ENCODE peak calls at places on chromosomes 13 and 19, in nine cellular contexts. A is C1 segment of cervical spinal cord; V is ELR; Z is memory B cell; O is effector CD4-positive, alpha-beta T cell; R is activated CD4-positive, alpha-beta T cell treated with anti-CD3 and anti-CD28 coated beads for 24 hours; I is NCI-H1694; K is activated gamma-delta T cell treated with Interleukin-2 at 50 U/mL for 16 hours; U is naive thymus-derived CD8-positive, alpha-beta T cell. E is an unnamed sample.

GRCh38 chr13:74090397-74090796 is 43.8 kb downstream of the KLF12 start:
- DNase-seq in U (no peak), K (no peak), Z (no peak), R (no peak), A (no peak), V (peak; percentile 69), O (no peak), I (no peak), E (no peak)

GRCh38 chr13:101474419-101474957 is 22.0 kb downstream of the ITGBL1 start:
- DNase-seq in K (no peak), O (no peak), R (no peak), V (peak; percentile 87), I (peak; percentile 5), A (peak; percentile 24), Z (no peak), U (no peak), E (no peak)

GRCh38 chr13:73825143-73825542 is 309.1 kb downstream of the KLF12 start:
- DNase-seq in R (no peak), O (no peak), V (no peak), A (no peak), I (no peak), Z (no peak), K (no peak), U (no peak), E (no peak)

GRCh38 chr19:11964858-11965645 is at the start of gene ZNF763:
- DNase-seq in I (no peak), K (peak; percentile 89), O (peak; percentile 83), V (peak; percentile 90), U (peak; percentile 84), R (peak; percentile 87), Z (peak; percentile 84), A (peak; percentile 89), E (peak; percentile 99)

GRCh38 chr19:18152444-18152816 is 533 bp upstream of the PIK3R2 start:
- DNase-seq in V (peak; percentile 99), I (peak; percentile 97), Z (peak; percentile 100), R (peak; percentile 100), O (peak; percentile 99), A (peak; percentile 94), K (peak; percentile 98), U (peak; percentile 95), E (peak; percentile 100)

GRCh38 chr13:78660130-78660857 is 1.3 kb upstream of the OBI1 start:
- DNase-seq in I (no peak), R (no peak), K (peak; percentile 10), A (no peak), V (no peak), U (peak; percentile 18), Z (no peak), O (no peak), E (peak; percentile 54)

GRCh38 chr13:66347718-66348117 is 882.4 kb downstream of the PCDH9 start:
- DNase-seq in Z (no peak), A (no peak), U (no peak), K (no peak), R (no peak), O (no peak), I (no peak), V (peak; percentile 2), E (no peak)

GRCh38 chr13:48296528-48296927 is 7.0 kb upstream of the RB1 start:
- DNase-seq in Z (no peak), U (no peak), V (no peak), I (no peak), O (no peak), K (no peak), A (no peak), R (no peak), E (no peak)

GRCh38 chr19:32852216-32852615 is 17.4 kb downstream of the SLC7A9 start:
- DNase-seq in R (no peak), V (no peak), U (no peak), Z (no peak), A (no peak), O (no peak), K (no peak), I (no peak), E (no peak)

GRCh38 chr13:39110518-39111097 is 72.4 kb downstream of the NHLRC3 start:
- DNase-seq in A (no peak), R (no peak), I (no peak), O (no peak), K (no peak), U (no peak), V (no peak), Z (no peak), E (no peak)

GRCh38 chr13:74135306-74136088 is 1.3 kb upstream of the KLF12 start:
- DNase-seq in U (peak; percentile 51), R (peak; percentile 49), V (peak; percentile 85), Z (peak; percentile 74), O (peak; percentile 33), K (peak; percentile 59), I (no peak), A (peak; percentile 45), E (peak; percentile 67)

GRCh38 chr13:45341034-45341798 is at the start of gene TPT1:
- DNase-seq in R (peak; percentile 99), A (peak; percentile 99), I (peak; percentile 92), Z (peak; percentile 98), K (peak; percentile 100), U (peak; percentile 99), V (peak; percentile 99), O (peak; percentile 100), E (peak; percentile 100)

GRCh38 chr19:39858541-39858940 is 12.4 kb upstream of the FBL start:
- DNase-seq in O (no peak), V (peak; percentile 42), U (no peak), Z (no peak), K (no peak), A (no peak), R (no peak), I (no peak), E (no peak)

GRCh38 chr13:32164622-32165268 is 133.2 kb downstream of the FRY start:
- DNase-seq in I (peak; percentile 80), Z (no peak), K (no peak), A (no peak), V (peak; percentile 82), R (peak; percentile 1), U (no peak), O (no peak), E (no peak)

GRCh38 chr13:104759069-104759468 is 1692.9 kb upstream of the SLC10A2 start:
- DNase-seq in U (no peak), A (no peak), O (no peak), I (no peak), K (no peak), Z (no peak), V (no peak), R (no peak), E (no peak)

GRCh38 chr13:95833713-95834112 is 156.8 kb downstream of the DNAJC3 start:
- DNase-seq in U (no peak), V (peak; percentile 54), Z (no peak), I (no peak), A (no peak), K (no peak), R (no peak), O (no peak), E (no peak)

GRCh38 chr19:49847731-49848696 is 2.9 kb upstream of the PTOV1 start:
- DNase-seq in K (no peak), O (no peak), R (no peak), I (no peak), V (peak; percentile 94), Z (no peak), A (no peak), U (no peak), E (no peak)

GRCh38 chr13:30415430-30416030 is 6.8 kb upstream of the UBE2L5 start:
- DNase-seq in A (no peak), U (no peak), R (no peak), V (no peak), Z (no peak), K (no peak), O (no peak), I (no peak), E (no peak)

GRCh38 chr19:18647371-18647767 is 10.5 kb downstream of the KLHL26 start:
- DNase-seq in U (no peak), K (no peak), R (no peak), Z (no peak), I (no peak), O (no peak), V (no peak), A (no peak), E (no peak)

GRCh38 chr19:55041627-55042343 is 3.7 kb upstream of the GP6 start:
- DNase-seq in Z (no peak), V (no peak), O (no peak), K (no peak), U (peak; percentile 33), A (no peak), I (no peak), R (peak; percentile 21), E (no peak)

GRCh38 chr13:28867564-28867963 is 47.4 kb downstream of the MTUS2 start:
- DNase-seq in K (no peak), Z (no peak), O (no peak), R (no peak), U (no peak), I (no peak), A (no peak), V (no peak), E (no peak)

GRCh38 chr19:55485439-55486011 is 537 bp downstream of the NAT14 start:
- DNase-seq in O (no peak), I (no peak), U (no peak), V (peak; percentile 23), Z (no peak), A (no peak), R (no peak), K (no peak), E (no peak)

GRCh38 chr13:41040584-41041334 is 20.6 kb upstream of the WBP4 start:
- DNase-seq in R (no peak), V (no peak), U (no peak), K (no peak), A (no peak), Z (no peak), O (no peak), I (no peak), E (no peak)

GRCh38 chr13:113044431-113045114 is 61.0 kb upstream of the F7 start:
- DNase-seq in O (no peak), K (no peak), I (peak; percentile 66), Z (no peak), A (peak; percentile 59), V (no peak), U (no peak), R (no peak), E (no peak)

GRCh38 chr13:30607908-30608307 is 9.8 kb upstream of the USPL1 start:
- DNase-seq in V (no peak), R (no peak), O (peak; percentile 51), Z (peak; percentile 35), K (peak; percentile 72), A (no peak), U (peak; percentile 70), I (no peak), E (peak; percentile 85)

GRCh38 chr13:44212633-44213387 is 160.8 kb upstream of the SERP2 start:
- DNase-seq in A (no peak), O (no peak), V (no peak), R (no peak), I (no peak), K (no peak), U (no peak), Z (no peak), E (no peak)

GRCh38 chr19:47272448-47273312 is 2.0 kb upstream of the INAFM1 start:
- DNase-seq in I (no peak), Z (no peak), A (no peak), U (no peak), O (peak; percentile 41), V (peak; percentile 11), K (no peak), R (peak; percentile 15), E (peak; percentile 39)